ENCODE peak calls at places on chromosomes 4 and X, in nine cellular contexts. C is stimulated activated CD4-positive, alpha-beta T cell treated with anti-CD3 and anti-CD28 coated beads, Interleukin-1b, Interleukin-23, amount 100 ng/mL, for 4 hours; F is ovary; S is A172; Y is germinal center; L is A549; H is BJ; N is activated effector memory CD4-positive, alpha-beta T cell treated with anti-CD3 and anti-CD28 coated beads, Interleukin-2, amount 50 U/mL, for 16 hours; Z is cardiac muscle cell. G is an unnamed sample.

GRCh38 chr4:5365071-5366008 is 314.1 kb downstream of the STK32B start:
- DNase-seq in L (peak; percentile 54), Z (peak; percentile 11), S (peak; percentile 91), F (no peak), N (no peak), Y (no peak), H (peak; percentile 96), C (no peak), G (no peak)

GRCh38 chr4:150119492-150119891 is 41.2 kb downstream of the DCLK2 start:
- DNase-seq in S (peak; percentile 66), Z (peak; percentile 33), L (peak; percentile 20), Y (no peak), F (no peak), N (no peak), H (no peak), C (no peak), G (no peak)

GRCh38 chrX:112636288-112636687 is 43.5 kb downstream of the LHFPL1 start:
- DNase-seq in N (no peak), Z (no peak), H (no peak), C (no peak), L (no peak), S (no peak), F (no peak), Y (no peak), G (no peak)

GRCh38 chr4:81757706-81758105 is 286.0 kb upstream of the RASGEF1B start:
- DNase-seq in C (no peak), Y (no peak), Z (peak; percentile 54), H (no peak), F (no peak), L (no peak), S (no peak), N (no peak), G (no peak)

GRCh38 chrX:80810365-80810978 is 795 bp upstream of the BRWD3 start:
- DNase-seq in Y (no peak), C (no peak), F (no peak), N (no peak), S (no peak), Z (peak; percentile 5), L (peak; percentile 2), H (no peak), G (no peak)

GRCh38 chrX:79413009-79413408 is 45.9 kb upstream of the ITM2A start:
- DNase-seq in Y (peak; percentile 1), Z (peak; percentile 36), L (no peak), N (no peak), S (no peak), H (no peak), F (no peak), C (no peak), G (no peak)

GRCh38 chrX:12497832-12498591 is 293.2 kb upstream of the PRPS2 start:
- DNase-seq in N (no peak), Z (no peak), L (peak; percentile 2), F (no peak), C (no peak), H (no peak), Y (peak; percentile 35), S (no peak), G (peak; percentile 67)

GRCh38 chrX:133650262-133650661 is 235.0 kb upstream of the GPC4 start:
- DNase-seq in Z (no peak), Y (no peak), L (no peak), C (no peak), N (no peak), H (no peak), S (no peak), F (no peak), G (no peak)

GRCh38 chrX:48835524-48836329 is at the start of gene PCSK1N:
- DNase-seq in L (peak; percentile 49), C (no peak), Y (peak; percentile 8), Z (no peak), F (no peak), H (no peak), N (no peak), S (no peak), G (no peak)

GRCh38 chr4:77473509-77473908 is 132.1 kb upstream of the CXCL13 start:
- DNase-seq in N (no peak), S (no peak), C (no peak), H (no peak), Z (peak; percentile 38), F (no peak), L (no peak), Y (peak; percentile 41), G (peak; percentile 15)

GRCh38 chr4:55020131-55020530 is 105.3 kb downstream of the KDR start:
- DNase-seq in F (no peak), C (no peak), S (no peak), Y (no peak), N (no peak), L (no peak), H (no peak), Z (peak; percentile 19), G (no peak)

GRCh38 chr4:183675625-183676024 is 16.5 kb downstream of the TRAPPC11 start:
- DNase-seq in F (no peak), H (peak; percentile 24), L (no peak), Z (no peak), C (no peak), N (no peak), S (no peak), Y (no peak), G (no peak)

GRCh38 chrX:68929332-68930150 is 100.7 kb downstream of the EFNB1 start:
- DNase-seq in H (no peak), C (no peak), L (no peak), S (peak; percentile 49), Y (no peak), F (peak; percentile 58), Z (peak; percentile 82), N (no peak), G (no peak)

GRCh38 chr4:182975806-182976205 is 58.6 kb upstream of the DCTD start:
- DNase-seq in H (peak; percentile 76), L (peak; percentile 30), Y (no peak), C (no peak), S (peak; percentile 95), F (no peak), Z (peak; percentile 68), N (no peak), G (no peak)

GRCh38 chrX:111460612-111461011 is 48.6 kb upstream of the DCX start:
- DNase-seq in C (no peak), H (no peak), S (no peak), F (no peak), L (no peak), N (no peak), Y (no peak), Z (no peak), G (no peak)

GRCh38 chr4:119093042-119093827 is 42.4 kb upstream of the MYOZ2 start:
- DNase-seq in S (no peak), H (no peak), Y (no peak), N (no peak), Z (no peak), C (no peak), F (no peak), L (peak; percentile 36), G (no peak)

G was measured in HAP-1.